ENCODE peak calls at places on chromosome 3, in seven cellular contexts. Z is neuronal stem cell, B is mesendoderm, M is IMR-90, O is H9, J is trophoblast cell, Q is H1. C is an unnamed sample.

GRCh38 chr3:151859905-151860304 is 13.5 kb upstream of the SUCNR1 start:
- DNase-seq in Q (no peak), J (no peak), M (no peak), B (no peak), O (no peak), Z (no peak), C (no peak)

GRCh38 chr3:53040361-53040820 is 5.5 kb downstream of the SFMBT1 start:
- DNase-seq in Q (no peak), M (peak), Z (no peak), O (no peak), J (peak), B (peak), C (no peak)

GRCh38 chr3:191390580-191390979 is 60.3 kb upstream of the UTS2B start:
- DNase-seq in M (no peak), Z (no peak), Q (no peak), J (no peak), B (no peak), O (no peak), C (no peak)

GRCh38 chr3:60313382-60313781 is 937.9 kb downstream of the FHIT start:
- DNase-seq in Q (no peak), Z (no peak), O (no peak), J (no peak), M (no peak), B (no peak), C (no peak)

GRCh38 chr3:154904328-154904727 is 175.8 kb upstream of the MME start:
- DNase-seq in Q (peak), M (peak), J (peak), Z (peak), O (peak), B (peak), C (peak)

GRCh38 chr3:8607285-8608040 is 37.1 kb downstream of the SSUH2 start:
- DNase-seq in O (peak), B (peak), J (peak), Z (peak), M (peak), Q (no peak), C (peak)

GRCh38 chr3:124927454-124928079 is 7.0 kb downstream of the MUC13 start:
- DNase-seq in Z (no peak), O (no peak), J (no peak), M (no peak), B (no peak), Q (no peak), C (no peak)

GRCh38 chr3:24640330-24640877 is 145.8 kb upstream of the THRB start:
- DNase-seq in B (peak), M (no peak), O (no peak), J (no peak), Q (no peak), Z (no peak), C (peak)

GRCh38 chr3:172965256-172965655 is 175.8 kb downstream of the SPATA16 start:
- DNase-seq in Z (no peak), M (peak), B (no peak), Q (no peak), O (no peak), J (no peak), C (peak)

GRCh38 chr3:42094128-42094527 is 3.0 kb downstream of the TRAK1 start:
- DNase-seq in M (no peak), Z (no peak), Q (no peak), O (no peak), B (no peak), J (no peak), C (no peak)

GRCh38 chr3:36525115-36525711 is 144.9 kb downstream of the STAC start:
- DNase-seq in O (no peak), B (peak), Q (no peak), M (peak), Z (no peak), J (no peak), C (peak)

GRCh38 chr3:131602011-131602779 is 99.4 kb upstream of the MRPL3 start:
- DNase-seq in B (peak), M (no peak), O (no peak), Z (no peak), Q (no peak), J (no peak), C (no peak)

GRCh38 chr3:190330936-190331734 is 8.9 kb upstream of the CLDN1 start:
- DNase-seq in O (no peak), B (no peak), J (no peak), Z (no peak), Q (no peak), M (no peak), C (no peak)

GRCh38 chr3:43691120-43692002 is 623 bp downstream of the ABHD5 start:
- DNase-seq in O (peak), J (peak), Q (no peak), Z (peak), M (peak), B (peak), C (peak)

GRCh38 chr3:98003306-98003969 is 31.2 kb upstream of the RIOX2 start:
- DNase-seq in B (no peak), Q (no peak), J (no peak), O (no peak), Z (no peak), M (no peak), C (no peak)

GRCh38 chr3:70064194-70064787 is 64.8 kb downstream of the SAMMSON start:
- DNase-seq in B (peak), J (no peak), O (no peak), M (peak), Z (peak), Q (no peak), C (peak)

GRCh38 chr3:4718179-4718736 is 225.1 kb downstream of the ITPR1 start:
- DNase-seq in J (no peak), M (no peak), Z (no peak), B (no peak), Q (no peak), O (no peak), C (no peak)

GRCh38 chr3:165641569-165642310 is 195.5 kb downstream of the BCHE start:
- DNase-seq in B (no peak), O (no peak), Q (no peak), M (no peak), J (no peak), Z (no peak), C (no peak)

GRCh38 chr3:193788189-193788946 is 195.4 kb downstream of the OPA1 start:
- DNase-seq in J (no peak), M (peak), B (peak), Z (peak), Q (no peak), O (peak), C (peak)

GRCh38 chr3:45690331-45691035 is 1.3 kb downstream of the SACM1L start:
- DNase-seq in Z (no peak), B (peak), M (no peak), J (no peak), Q (no peak), O (no peak), C (peak)

GRCh38 chr3:52707585-52707984 is 1.7 kb downstream of the SPCS1 start:
- DNase-seq in Q (no peak), M (no peak), B (no peak), J (no peak), O (no peak), Z (no peak), C (no peak)

GRCh38 chr3:100463002-100463401 is 29.4 kb upstream of the TMEM45A start:
- DNase-seq in O (no peak), B (peak), Q (no peak), Z (peak), M (peak), J (peak), C (peak)

GRCh38 chr3:143736651-143737050 is 111.6 kb downstream of the SLC9A9 start:
- DNase-seq in J (no peak), Q (no peak), B (no peak), M (peak), Z (no peak), O (no peak), C (no peak)

GRCh38 chr3:143731776-143732175 is 116.5 kb downstream of the SLC9A9 start:
- DNase-seq in Z (no peak), Q (no peak), B (no peak), J (no peak), M (peak), O (no peak), C (no peak)

GRCh38 chr3:143736205-143736604 is 112.1 kb downstream of the SLC9A9 start:
- DNase-seq in J (no peak), Q (no peak), O (no peak), Z (no peak), B (no peak), M (no peak), C (no peak)

GRCh38 chr3:143731304-143731703 is 117.0 kb downstream of the SLC9A9 start:
- DNase-seq in O (no peak), M (no peak), B (no peak), Q (no peak), J (no peak), Z (no peak), C (no peak)

GRCh38 chr3:143737065-143737464 is 111.2 kb downstream of the SLC9A9 start:
- DNase-seq in B (no peak), Z (no peak), O (no peak), Q (no peak), J (no peak), M (no peak), C (no peak)
- H3K4ac ChIP-seq in B (no peak), Z (no peak), O (no peak), Q (no peak), J (no peak), M (no peak), C (no peak)

DNA sequence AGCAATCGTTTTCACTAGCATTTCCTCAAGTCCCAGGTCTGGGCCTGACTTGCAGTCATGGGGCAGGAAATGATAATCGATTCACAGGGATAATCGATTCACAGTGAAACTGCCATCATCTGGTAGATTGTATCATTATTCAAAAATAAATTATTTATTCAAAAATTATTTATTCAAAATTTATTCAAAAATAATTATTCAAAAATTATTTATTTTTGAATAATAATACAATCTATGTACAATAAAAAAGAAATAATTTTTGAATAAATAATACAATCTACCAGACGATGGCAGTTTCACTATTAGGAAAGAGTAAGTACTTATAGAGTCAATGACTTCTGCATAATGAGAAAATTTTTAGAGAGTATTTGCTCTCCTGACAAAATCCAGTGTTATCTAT is 28.1 kb upstream of the PROK2 start:
- DNase-seq in Z (no peak), J (no peak), B (no peak), O (no peak), M (no peak), Q (no peak), C (no peak)
- H2BK5ac ChIP-seq in Z (no peak), J (no peak), B (no peak), O (no peak), M (no peak), Q (no peak), C (no peak)

DNA sequence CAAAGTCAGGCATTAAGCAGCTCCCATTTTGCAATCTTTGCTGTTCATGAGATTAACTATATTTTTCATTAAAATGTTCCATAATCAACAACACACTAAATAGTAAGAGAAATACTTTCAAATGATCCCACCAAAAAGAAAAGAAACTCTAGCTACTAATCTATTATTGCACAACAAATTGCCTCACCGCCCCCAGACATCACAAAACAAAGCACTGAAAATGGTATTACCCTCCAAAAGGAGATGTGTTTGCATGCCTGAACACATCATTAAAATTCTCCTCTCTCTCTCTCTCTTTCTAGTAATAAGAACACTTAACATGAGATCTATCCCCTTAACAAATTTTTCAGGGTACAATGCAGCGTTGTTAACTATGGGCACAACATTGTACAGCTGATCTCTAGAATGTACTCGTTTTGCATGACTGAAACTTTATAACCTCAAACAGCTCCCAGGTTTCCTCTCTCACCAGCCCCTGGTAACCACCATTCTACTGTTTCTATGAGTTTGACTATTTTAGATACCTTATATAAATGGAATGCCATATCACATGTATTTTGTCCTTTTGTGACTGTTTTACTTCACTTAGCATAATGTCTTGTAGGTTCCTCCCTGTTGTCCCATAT is 33.1 kb downstream of the WNT5A start:
- DNase-seq in J (no peak), M (no peak), O (no peak), Q (no peak), B (no peak), Z (no peak), C (no peak)
- H3K18ac ChIP-seq in J (no peak), M (no peak), O (no peak), Q (no peak), B (no peak), Z (no peak), C (no peak)

DNA sequence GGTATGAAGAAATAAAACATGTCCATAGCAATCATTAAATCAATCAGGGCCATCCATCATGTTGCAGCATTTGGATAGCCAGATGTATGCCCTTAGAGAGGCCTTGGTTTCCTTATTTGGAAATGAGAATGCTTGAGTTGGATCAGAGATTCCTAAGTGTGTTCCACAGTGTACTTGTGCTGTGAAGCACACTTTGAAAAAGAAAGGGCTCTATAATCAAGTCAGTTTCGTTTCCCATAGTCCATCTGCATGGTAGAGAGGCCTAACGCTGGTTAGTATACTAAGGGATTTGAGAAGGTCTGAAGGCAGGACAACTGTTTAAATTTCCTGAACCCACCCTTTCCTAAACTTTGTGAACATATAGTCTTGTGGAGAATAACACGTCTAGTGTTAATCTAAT is 30.9 kb downstream of the RBMS3 start:
- DNase-seq in J (no peak), B (no peak), Q (no peak), Z (no peak), M (no peak), O (no peak), C (peak)
- H3K4ac ChIP-seq in J (no peak), B (no peak), Q (no peak), Z (no peak), M (no peak), O (no peak), C (no peak)

GRCh38 chr3:157156844-157157635 is 2.9 kb downstream of the CCNL1 start:
- DNase-seq in Z (no peak), O (no peak), M (peak), B (peak), Q (no peak), J (no peak), C (peak)

GRCh38 chr3:157159037-157159761 is 748 bp downstream of the CCNL1 start:
- DNase-seq in Z (peak), J (peak), B (peak), M (peak), Q (no peak), O (peak), C (no peak)

GRCh38 chr3:157159762-157160651 is at the start of gene CCNL1:
- DNase-seq in M (peak), O (peak), J (peak), Z (peak), Q (peak), B (peak), C (peak)

GRCh38 chr3:157155591-157155990 is 4.4 kb downstream of the CCNL1 start:
- DNase-seq in Q (no peak), B (no peak), O (no peak), Z (no peak), M (no peak), J (no peak), C (peak)

GRCh38 chr3:157157836-157158235 is 2.1 kb downstream of the CCNL1 start:
- DNase-seq in O (no peak), B (no peak), Q (no peak), M (no peak), J (no peak), Z (no peak), C (peak)
- H2BK5ac ChIP-seq in O (no peak), B (no peak), Q (no peak), M (peak), J (no peak), Z (no peak), C (no peak)